ENCODE peak calls at places on chromosome 14, in four cellular contexts. One of them, this sample, is unnamed.

GRCh38 chr14:104217486-104218360 is 79.3 kb downstream of the KIF26A start:
- DNase-seq in substantia nigra: no peak
- DNase-seq in lower lobe of right lung: peak
- DNase-seq in psoas muscle: peak
- DNase-seq in this sample: no peak

GRCh38 chr14:97844042-97844441 is 1046.9 kb downstream of the VRK1 start:
- DNase-seq in substantia nigra: no peak
- DNase-seq in lower lobe of right lung: no peak
- DNase-seq in psoas muscle: no peak
- DNase-seq in this sample: no peak

GRCh38 chr14:100818221-100818699 is 7.7 kb upstream of the MEG3 start:
- DNase-seq in substantia nigra: no peak
- DNase-seq in lower lobe of right lung: no peak
- DNase-seq in psoas muscle: no peak
- DNase-seq in this sample: no peak

GRCh38 chr14:77052281-77053044 is 24.0 kb upstream of the IRF2BPL start:
- DNase-seq in substantia nigra: no peak
- DNase-seq in lower lobe of right lung: no peak
- DNase-seq in psoas muscle: no peak
- DNase-seq in this sample: no peak

GRCh38 chr14:37985826-37986470 is 221.8 kb upstream of the SSTR1 start:
- DNase-seq in substantia nigra: peak
- DNase-seq in lower lobe of right lung: no peak
- DNase-seq in psoas muscle: no peak
- DNase-seq in this sample: peak

GRCh38 chr14:21528381-21529348 is 2.5 kb upstream of the SALL2 start:
- DNase-seq in substantia nigra: no peak
- DNase-seq in lower lobe of right lung: no peak
- DNase-seq in psoas muscle: no peak
- DNase-seq in this sample: peak

GRCh38 chr14:35287481-35288013 is 4.6 kb upstream of the PSMA6 start:
- DNase-seq in substantia nigra: no peak
- DNase-seq in lower lobe of right lung: no peak
- DNase-seq in psoas muscle: no peak
- DNase-seq in this sample: peak

GRCh38 chr14:90354551-90355298 is 23.0 kb upstream of the NRDE2 start:
- DNase-seq in substantia nigra: no peak
- DNase-seq in lower lobe of right lung: no peak
- DNase-seq in psoas muscle: no peak
- DNase-seq in this sample: peak

GRCh38 chr14:74647834-74648361 is 35.9 kb upstream of the LTBP2 start:
- DNase-seq in substantia nigra: no peak
- DNase-seq in lower lobe of right lung: no peak
- DNase-seq in psoas muscle: no peak
- DNase-seq in this sample: no peak

GRCh38 chr14:35480119-35480769 is 53.7 kb upstream of the INSM2 start:
- DNase-seq in substantia nigra: no peak
- DNase-seq in lower lobe of right lung: no peak
- DNase-seq in psoas muscle: no peak
- DNase-seq in this sample: no peak

GRCh38 chr14:20671597-20672283 is 12.6 kb upstream of the RNASE4 start:
- DNase-seq in substantia nigra: no peak
- DNase-seq in lower lobe of right lung: no peak
- DNase-seq in psoas muscle: no peak
- DNase-seq in this sample: no peak

GRCh38 chr14:76776306-76777251 is 15.3 kb downstream of the VASH1 start:
- DNase-seq in substantia nigra: no peak
- DNase-seq in lower lobe of right lung: no peak
- DNase-seq in psoas muscle: no peak
- DNase-seq in this sample: no peak

GRCh38 chr14:25042362-25043299 is 7.3 kb downstream of the STXBP6 start:
- DNase-seq in substantia nigra: peak
- DNase-seq in lower lobe of right lung: no peak
- DNase-seq in psoas muscle: no peak
- DNase-seq in this sample: peak

GRCh38 chr14:103179078-103179477 is 55.8 kb downstream of the TNFAIP2 start:
- DNase-seq in substantia nigra: no peak
- DNase-seq in lower lobe of right lung: no peak
- DNase-seq in psoas muscle: no peak
- DNase-seq in this sample: no peak

GRCh38 chr14:37172024-37172869 is at the start of gene SLC25A21:
- DNase-seq in substantia nigra: peak
- DNase-seq in lower lobe of right lung: peak
- DNase-seq in psoas muscle: peak
- DNase-seq in this sample: peak

GRCh38 chr14:21467620-21468019 is 9.1 kb downstream of the RAB2B start:
- DNase-seq in substantia nigra: no peak
- DNase-seq in lower lobe of right lung: no peak
- DNase-seq in psoas muscle: no peak
- DNase-seq in this sample: no peak

GRCh38 chr14:61475316-61475715 is 153.9 kb downstream of the PRKCH start:
- DNase-seq in substantia nigra: no peak
- DNase-seq in lower lobe of right lung: no peak
- DNase-seq in psoas muscle: no peak
- DNase-seq in this sample: peak

GRCh38 chr14:99721792-99722516 is 37.9 kb downstream of the CYP46A1 start:
- DNase-seq in substantia nigra: no peak
- DNase-seq in lower lobe of right lung: peak
- DNase-seq in psoas muscle: no peak
- DNase-seq in this sample: no peak

GRCh38 chr14:64196668-64197411 is 97.3 kb downstream of the ESR2 start:
- DNase-seq in substantia nigra: peak
- DNase-seq in lower lobe of right lung: peak
- DNase-seq in psoas muscle: no peak
- DNase-seq in this sample: peak

GRCh38 chr14:23800811-23801210 is 152.8 kb upstream of the DHRS4 start:
- DNase-seq in substantia nigra: no peak
- DNase-seq in lower lobe of right lung: no peak
- DNase-seq in psoas muscle: no peak
- DNase-seq in this sample: no peak

GRCh38 chr14:68823434-68824206 is 30.8 kb upstream of the ZFP36L1 start:
- DNase-seq in substantia nigra: no peak
- DNase-seq in lower lobe of right lung: no peak
- DNase-seq in psoas muscle: no peak
- DNase-seq in this sample: peak

GRCh38 chr14:94646066-94646465 is 33.9 kb downstream of the SERPINA3 start:
- DNase-seq in substantia nigra: no peak
- DNase-seq in lower lobe of right lung: no peak
- DNase-seq in psoas muscle: no peak
- DNase-seq in this sample: no peak

GRCh38 chr14:95885866-95886265 is 9.2 kb downstream of the TUNAR start:
- DNase-seq in substantia nigra: no peak
- DNase-seq in lower lobe of right lung: no peak
- DNase-seq in psoas muscle: no peak
- DNase-seq in this sample: no peak

GRCh38 chr14:67514650-67515385 is 18.3 kb upstream of the PLEKHH1 start:
- DNase-seq in substantia nigra: no peak
- DNase-seq in lower lobe of right lung: peak
- DNase-seq in psoas muscle: peak
- DNase-seq in this sample: peak

GRCh38 chr14:105465209-105466031 is 9.2 kb upstream of the CRIP2 start:
- DNase-seq in substantia nigra: no peak
- DNase-seq in lower lobe of right lung: no peak
- DNase-seq in psoas muscle: no peak
- DNase-seq in this sample: no peak

GRCh38 chr14:91647817-91648216 is 84.1 kb downstream of the CATSPERB start:
- DNase-seq in substantia nigra: no peak
- DNase-seq in lower lobe of right lung: no peak
- DNase-seq in psoas muscle: no peak
- DNase-seq in this sample: no peak

GRCh38 chr14:74302160-74302628 is 540 bp downstream of the ABCD4 start:
- DNase-seq in substantia nigra: no peak
- DNase-seq in lower lobe of right lung: no peak
- DNase-seq in psoas muscle: no peak
- DNase-seq in this sample: peak

GRCh38 chr14:106308839-106309389 is 782.5 kb downstream of the TMEM121 start:
- DNase-seq in substantia nigra: no peak
- DNase-seq in lower lobe of right lung: peak
- DNase-seq in psoas muscle: no peak
- DNase-seq in this sample: no peak

GRCh38 chr14:71591929-71592328 is 340.3 kb upstream of the RGS6 start:
- DNase-seq in substantia nigra: no peak
- DNase-seq in lower lobe of right lung: no peak
- DNase-seq in psoas muscle: no peak
- DNase-seq in this sample: no peak

GRCh38 chr14:38197001-38197760 is 10.5 kb upstream of the SSTR1 start:
- DNase-seq in substantia nigra: no peak
- DNase-seq in lower lobe of right lung: no peak
- DNase-seq in psoas muscle: no peak
- DNase-seq in this sample: no peak

GRCh38 chr14:69819607-69820006 is 22.6 kb upstream of the SLC10A1 start:
- DNase-seq in substantia nigra: no peak
- DNase-seq in lower lobe of right lung: no peak
- DNase-seq in psoas muscle: no peak
- DNase-seq in this sample: no peak

GRCh38 chr14:73802431-73803188 is 49.0 kb upstream of the PTGR2 start:
- DNase-seq in substantia nigra: no peak
- DNase-seq in lower lobe of right lung: peak
- DNase-seq in psoas muscle: no peak
- DNase-seq in this sample: peak

GRCh38 chr14:27184371-27184901 is 586.6 kb upstream of the NOVA1 start:
- DNase-seq in substantia nigra: no peak
- DNase-seq in lower lobe of right lung: no peak
- DNase-seq in psoas muscle: no peak
- DNase-seq in this sample: no peak

GRCh38 chr14:85533821-85534271 is 3.9 kb downstream of the FLRT2 start:
- DNase-seq in substantia nigra: no peak
- DNase-seq in lower lobe of right lung: peak
- DNase-seq in psoas muscle: peak
- DNase-seq in this sample: peak

GRCh38 chr14:86035882-86036281 is 505.9 kb downstream of the FLRT2 start:
- DNase-seq in substantia nigra: no peak
- DNase-seq in lower lobe of right lung: no peak
- DNase-seq in psoas muscle: no peak
- DNase-seq in this sample: peak

GRCh38 chr14:90907178-90907577 is 90.9 kb upstream of the TTC7B start:
- DNase-seq in substantia nigra: no peak
- DNase-seq in lower lobe of right lung: no peak
- DNase-seq in psoas muscle: no peak
- DNase-seq in this sample: no peak

GRCh38 chr14:91154851-91155625 is 41.2 kb downstream of the DGLUCY start:
- DNase-seq in substantia nigra: no peak
- DNase-seq in lower lobe of right lung: no peak
- DNase-seq in psoas muscle: no peak
- DNase-seq in this sample: peak

GRCh38 chr14:105737504-105738246 is 211.3 kb downstream of the TMEM121 start:
- DNase-seq in substantia nigra: no peak
- DNase-seq in lower lobe of right lung: no peak
- DNase-seq in psoas muscle: no peak
- DNase-seq in this sample: no peak

GRCh38 chr14:36773136-36773540 is 111.5 kb downstream of the PAX9 start:
- DNase-seq in substantia nigra: no peak
- DNase-seq in lower lobe of right lung: no peak
- DNase-seq in psoas muscle: no peak
- DNase-seq in this sample: peak